ENCODE peak calls at places on chromosomes 11 and 22, in six cellular contexts. N, X, F, J, W and Z are unnamed samples.

GRCh38 chr11:76347391-76347790 is 33.5 kb downstream of the THAP12 start:
- DNase-seq in N (no peak), X (no peak), F (no peak), J (no peak), W (no peak), Z (no peak)

GRCh38 chr11:14500181-14500651 is 605 bp upstream of the COPB1 start:
- DNase-seq in N (peak), X (peak), F (peak), J (no peak), W (peak), Z (no peak)

GRCh38 chr11:92839450-92839849 is 130.0 kb upstream of the MTNR1B start:
- DNase-seq in N (no peak), X (no peak), F (no peak), J (no peak), W (no peak), Z (no peak)

GRCh38 chr11:68998390-68998911 is 14.6 kb downstream of the MRGPRF start:
- DNase-seq in N (no peak), X (no peak), F (peak), J (no peak), W (no peak), Z (no peak)

GRCh38 chr11:28585007-28585406 is 476.8 kb downstream of the METTL15 start:
- DNase-seq in N (no peak), X (no peak), F (no peak), J (no peak), W (peak), Z (no peak)

GRCh38 chr11:70501026-70501901 is 102.9 kb downstream of the CTTN start:
- DNase-seq in N (no peak), X (peak), F (no peak), J (no peak), W (no peak), Z (no peak)

GRCh38 chr11:43920598-43921419 is 21.6 kb upstream of the C11orf96 start:
- DNase-seq in N (peak), X (peak), F (peak), J (no peak), W (peak), Z (peak)

GRCh38 chr22:43213066-43213465 is 26.1 kb upstream of the TTLL12 start:
- DNase-seq in N (no peak), X (no peak), F (no peak), J (no peak), W (no peak), Z (no peak)

GRCh38 chr11:44987506-44987905 is 36.8 kb upstream of the TP53I11 start:
- DNase-seq in N (no peak), X (no peak), F (no peak), J (no peak), W (no peak), Z (no peak)

GRCh38 chr11:1858154-1858553 is 5.3 kb downstream of the LSP1 start:
- DNase-seq in N (no peak), X (no peak), F (no peak), J (no peak), W (no peak), Z (no peak)

GRCh38 chr11:131614514-131615085 is 244.2 kb downstream of the NTM start:
- DNase-seq in N (no peak), X (no peak), F (no peak), J (no peak), W (no peak), Z (no peak)

GRCh38 chr11:1121343-1122331 is 36.1 kb upstream of the MUC5AC start:
- DNase-seq in N (no peak), X (no peak), F (peak), J (no peak), W (no peak), Z (no peak)

GRCh38 chr11:60951909-60952741 is at the start of gene SLC15A3:
- DNase-seq in N (peak), X (no peak), F (peak), J (no peak), W (no peak), Z (no peak)

GRCh38 chr11:127624455-127624854 is 623.9 kb upstream of the KIRREL3 start:
- DNase-seq in N (no peak), X (no peak), F (no peak), J (no peak), W (no peak), Z (no peak)

GRCh38 chr11:77114089-77114463 is 11.4 kb downstream of the OMP start:
- DNase-seq in N (no peak), X (no peak), F (no peak), J (no peak), W (no peak), Z (no peak)

GRCh38 chr11:82229346-82229745 is 504.3 kb downstream of the FAM181B start:
- DNase-seq in N (no peak), X (no peak), F (no peak), J (no peak), W (peak), Z (no peak)

GRCh38 chr22:44351685-44352377 is 39.1 kb upstream of the SHISAL1 start:
- DNase-seq in N (no peak), X (peak), F (peak), J (no peak), W (peak), Z (peak)

GRCh38 chr11:58060939-58061672 is 30.4 kb downstream of the OR6Q1 start:
- DNase-seq in N (no peak), X (peak), F (no peak), J (no peak), W (no peak), Z (no peak)

GRCh38 chr11:112241486-112241885 is 15.3 kb downstream of the PTS start:
- DNase-seq in N (no peak), X (peak), F (peak), J (no peak), W (peak), Z (no peak)

GRCh38 chr22:28442264-28442950 is 237.2 kb downstream of the TTC28 start:
- DNase-seq in N (peak), X (peak), F (peak), J (peak), W (peak), Z (peak)

GRCh38 chr11:1202776-1203504 is 19.9 kb upstream of the MUC5B start:
- DNase-seq in N (no peak), X (no peak), F (no peak), J (peak), W (peak), Z (peak)

GRCh38 chr11:123061403-123062157 is at the start of gene HSPA8:
- DNase-seq in N (peak), X (peak), F (peak), J (peak), W (peak), Z (peak)

GRCh38 chr11:47499160-47499559 is 50.2 kb upstream of the RAPSN start:
- DNase-seq in N (no peak), X (no peak), F (no peak), J (no peak), W (no peak), Z (no peak)

GRCh38 chr11:81869337-81870065 is 864.2 kb downstream of the FAM181B start:
- DNase-seq in N (peak), X (no peak), F (no peak), J (peak), W (peak), Z (peak)

GRCh38 chr11:47259178-47259977 is 1.6 kb downstream of the NR1H3 start:
- DNase-seq in N (no peak), X (no peak), F (no peak), J (no peak), W (no peak), Z (no peak)

GRCh38 chr11:12170984-12171383 is 60.6 kb downstream of the MICAL2 start:
- DNase-seq in N (no peak), X (no peak), F (peak), J (no peak), W (no peak), Z (no peak)

GRCh38 chr11:77374611-77375031 is 73.1 kb upstream of the GDPD4 start:
- DNase-seq in N (no peak), X (peak), F (no peak), J (no peak), W (peak), Z (no peak)

GRCh38 chr11:70660059-70660888 is 261.9 kb downstream of the CTTN start:
- DNase-seq in N (no peak), X (no peak), F (no peak), J (no peak), W (no peak), Z (no peak)

GRCh38 chr11:83674498-83674897 is 388.3 kb upstream of the CCDC90B start:
- DNase-seq in N (no peak), X (no peak), F (no peak), J (no peak), W (no peak), Z (no peak)

GRCh38 chr22:39546889-39547586 is 14.5 kb upstream of the RPS19BP1 start:
- DNase-seq in N (no peak), X (no peak), F (no peak), J (no peak), W (peak), Z (no peak)

GRCh38 chr11:118295834-118296454 is 8.6 kb upstream of the CD3E start:
- DNase-seq in N (no peak), X (no peak), F (no peak), J (no peak), W (peak), Z (no peak)

GRCh38 chr11:10809373-10810199 is 860 bp upstream of the EIF4G2 start:
- DNase-seq in N (peak), X (peak), F (no peak), J (no peak), W (peak), Z (no peak)

GRCh38 chr22:31248965-31249940 is 37.2 kb downstream of the LIMK2 start:
- DNase-seq in N (peak), X (no peak), F (no peak), J (no peak), W (no peak), Z (no peak)

GRCh38 chr11:120316880-120317688 is 8.0 kb upstream of the TLCD5 start:
- DNase-seq in N (peak), X (no peak), F (no peak), J (no peak), W (no peak), Z (no peak)

GRCh38 chr22:44723801-44724200 is 21.8 kb downstream of the PRR5 start:
- DNase-seq in N (no peak), X (peak), F (no peak), J (no peak), W (peak), Z (no peak)

GRCh38 chr11:89381094-89381493 is 110.1 kb downstream of the NOX4 start:
- DNase-seq in N (peak), X (peak), F (no peak), J (no peak), W (peak), Z (no peak)